ENCODE peak calls at places on chromosomes 3 and 15, in eight cellular contexts. I is NCI-H1930; K is prostate gland; N is activated CD4-positive, alpha-beta T cell treated with anti-CD3 and anti-CD28 coated beads for 48 hours; F is iris pigment epithelial cell; E is activated naive CD4-positive, alpha-beta T cell treated with anti-CD3 and anti-CD28 coated beads, Interleukin-2, amount 50 U/mL, for 72 hours; M is stimulated activated CD4-positive, alpha-beta T cell treated with anti-CD3 and anti-CD28 coated beads, Interleukin-2, amount 100 ng/mL, for 48 hours; C is GM10248. O is an unnamed sample.

GRCh38 chr3:114365268-114365667 is 71.4 kb downstream of the TIGIT start:
- DNase-seq in I (no peak), K (no peak), N (no peak), F (peak), E (no peak), M (no peak), C (no peak), O (no peak)

GRCh38 chr3:181722156-181722555 is 10.4 kb downstream of the SOX2 start:
- DNase-seq in I (no peak), K (no peak), N (no peak), F (no peak), E (no peak), M (no peak), C (no peak), O (no peak)

GRCh38 chr15:84671211-84671610 is 13.2 kb upstream of the NMB start:
- DNase-seq in I (no peak), K (no peak), N (no peak), F (peak), E (no peak), M (no peak), C (no peak), O (no peak)

GRCh38 chr15:77748078-77749064 is 115.7 kb upstream of the LINGO1 start:
- DNase-seq in I (no peak), K (no peak), N (no peak), F (no peak), E (no peak), M (no peak), C (no peak), O (no peak)

GRCh38 chr3:184368804-184369183 is 7.3 kb downstream of the POLR2H start:
- DNase-seq in I (no peak), K (no peak), N (no peak), F (peak), E (no peak), M (no peak), C (no peak), O (no peak)

GRCh38 chr15:31484369-31484951 is 157.8 kb downstream of the KLF13 start:
- DNase-seq in I (no peak), K (no peak), N (no peak), F (no peak), E (no peak), M (no peak), C (no peak), O (no peak)

GRCh38 chr15:63615935-63616334 is 18.7 kb downstream of the FBXL22 start:
- DNase-seq in I (no peak), K (no peak), N (no peak), F (no peak), E (no peak), M (no peak), C (no peak), O (no peak)

GRCh38 chr15:96298217-96298616 is 32.3 kb upstream of the NR2F2 start:
- DNase-seq in I (no peak), K (no peak), N (no peak), F (no peak), E (no peak), M (no peak), C (no peak), O (no peak)

GRCh38 chr15:52234596-52235541 is 43.7 kb upstream of the GNB5 start:
- DNase-seq in I (no peak), K (no peak), N (peak), F (no peak), E (no peak), M (no peak), C (peak), O (no peak)

GRCh38 chr15:81856627-81857026 is 189.2 kb downstream of the MEX3B start:
- DNase-seq in I (no peak), K (peak), N (no peak), F (no peak), E (no peak), M (no peak), C (no peak), O (no peak)

GRCh38 chr3:17544632-17545031 is 197.8 kb downstream of the TBC1D5 start:
- DNase-seq in I (no peak), K (no peak), N (no peak), F (peak), E (no peak), M (no peak), C (no peak), O (no peak)

GRCh38 chr15:89128320-89129122 is 40.3 kb downstream of the ABHD2 start:
- DNase-seq in I (no peak), K (no peak), N (no peak), F (no peak), E (no peak), M (no peak), C (no peak), O (no peak)

GRCh38 chr3:53256704-53257055 is 858 bp upstream of the TKT start:
- DNase-seq in I (no peak), K (no peak), N (no peak), F (no peak), E (no peak), M (no peak), C (no peak), O (no peak)

GRCh38 chr3:69861556-69861955 is 122.3 kb downstream of the MITF start:
- DNase-seq in I (no peak), K (no peak), N (no peak), F (no peak), E (no peak), M (no peak), C (no peak), O (peak)

GRCh38 chr15:89841306-89841705 is 26.7 kb upstream of the ANPEP start:
- DNase-seq in I (no peak), K (no peak), N (no peak), F (no peak), E (no peak), M (no peak), C (no peak), O (no peak)

GRCh38 chr3:35505181-35505580 is 134.1 kb upstream of the ARPP21 start:
- DNase-seq in I (no peak), K (no peak), N (no peak), F (no peak), E (peak), M (no peak), C (no peak), O (no peak)

GRCh38 chr3:87036671-87037070 is 45.7 kb upstream of the VGLL3 start:
- DNase-seq in I (no peak), K (no peak), N (no peak), F (no peak), E (no peak), M (no peak), C (no peak), O (no peak)

GRCh38 chr3:197540961-197541377 is 14.8 kb downstream of the BDH1 start:
- DNase-seq in I (no peak), K (no peak), N (no peak), F (no peak), E (no peak), M (no peak), C (no peak), O (no peak)

GRCh38 chr3:161409858-161410257 is 38.5 kb upstream of the SPTSSB start:
- DNase-seq in I (no peak), K (no peak), N (no peak), F (no peak), E (no peak), M (no peak), C (no peak), O (no peak)

GRCh38 chr3:183490653-183491052 is 62.2 kb upstream of the MCF2L2 start:
- DNase-seq in I (no peak), K (peak), N (no peak), F (peak), E (no peak), M (no peak), C (no peak), O (no peak)

GRCh38 chr15:81033508-81033907 is 32.8 kb downstream of the TLNRD1 start:
- DNase-seq in I (no peak), K (no peak), N (no peak), F (no peak), E (no peak), M (no peak), C (no peak), O (no peak)

GRCh38 chr3:161171639-161172552 is 49.2 kb upstream of the NMD3 start:
- DNase-seq in I (no peak), K (no peak), N (no peak), F (peak), E (no peak), M (no peak), C (no peak), O (no peak)

GRCh38 chr3:155714295-155714718 is 30.6 kb downstream of the PLCH1 start:
- DNase-seq in I (no peak), K (no peak), N (no peak), F (no peak), E (no peak), M (no peak), C (no peak), O (no peak)

GRCh38 chr3:32278714-32279113 is 40.2 kb downstream of the CMTM8 start:
- DNase-seq in I (no peak), K (no peak), N (no peak), F (peak), E (no peak), M (no peak), C (no peak), O (peak)

GRCh38 chr3:45537960-45538640 is 56.5 kb upstream of the LIMD1 start:
- DNase-seq in I (no peak), K (peak), N (no peak), F (no peak), E (no peak), M (no peak), C (no peak), O (no peak)

GRCh38 chr3:147394168-147394941 is 12.0 kb downstream of the ZIC4 start:
- DNase-seq in I (no peak), K (no peak), N (no peak), F (no peak), E (no peak), M (no peak), C (no peak), O (no peak)

GRCh38 chr3:62167566-62168262 is 205.6 kb downstream of the FEZF2 start:
- DNase-seq in I (no peak), K (no peak), N (no peak), F (no peak), E (no peak), M (no peak), C (no peak), O (no peak)

GRCh38 chr3:123618768-123619484 is 34.1 kb upstream of the HACD2 start:
- DNase-seq in I (no peak), K (peak), N (no peak), F (peak), E (no peak), M (no peak), C (no peak), O (peak)

GRCh38 chr15:89815769-89816168 is 1.1 kb upstream of the ANPEP start:
- DNase-seq in I (no peak), K (no peak), N (no peak), F (no peak), E (no peak), M (no peak), C (no peak), O (no peak)

GRCh38 chr15:98547741-98548166 is 100.6 kb upstream of the IGF1R start:
- DNase-seq in I (no peak), K (no peak), N (no peak), F (peak), E (peak), M (no peak), C (no peak), O (no peak)

GRCh38 chr3:104132566-104132997 is 1234.1 kb upstream of the ALCAM start:
- DNase-seq in I (no peak), K (no peak), N (no peak), F (peak), E (no peak), M (no peak), C (no peak), O (peak)

GRCh38 chr3:43709022-43709421 is 18.3 kb downstream of the ABHD5 start:
- DNase-seq in I (no peak), K (no peak), N (no peak), F (peak), E (no peak), M (no peak), C (no peak), O (no peak)

O was measured in COLO829.